ENCODE peak calls at places on chromosomes 7 and 10, in nine cellular contexts. L is psoas muscle, N is right lobe of liver, P is Panc1, V is mammary epithelial cell, M is fibroblast of lung, H is SK-N-SH, I is fibroblast of pulmonary artery, Q is A549. E is an unnamed sample.

GRCh38 chr7:15839415-15840100 is 153.1 kb upstream of the MEOX2 start:
- DNase-seq in H (peak), V (no peak), L (peak), I (peak), M (peak), P (no peak), Q (no peak), N (peak), E (no peak)

GRCh38 chr10:132715791-132716680 is 69.9 kb downstream of the NKX6-2 start:
- DNase-seq in M (no peak), L (peak), V (no peak), H (no peak), I (no peak), Q (no peak), P (no peak), N (peak), E (no peak)

GRCh38 chr7:3493499-3493898 is 192.4 kb downstream of the SDK1 start:
- DNase-seq in P (peak), V (peak), N (no peak), M (peak), I (peak), L (no peak), H (no peak), Q (no peak), E (peak)

GRCh38 chr7:87146740-87147386 is 5.4 kb upstream of the DMTF1 start:
- DNase-seq in M (no peak), P (no peak), H (peak), V (no peak), L (peak), I (no peak), N (no peak), Q (no peak), E (no peak)

GRCh38 chr10:4481192-4481591 is 344.8 kb upstream of the AKR1E2 start:
- DNase-seq in L (no peak), H (no peak), V (no peak), M (no peak), Q (no peak), P (no peak), I (no peak), N (no peak), E (no peak)

GRCh38 chr10:133318494-133319127 is 9.9 kb downstream of the ZNF511 start:
- DNase-seq in I (peak), Q (peak), V (peak), N (peak), L (peak), P (no peak), M (peak), H (peak), E (no peak)

GRCh38 chr7:103597606-103598005 is 151.6 kb upstream of the SLC26A5 start:
- DNase-seq in Q (no peak), V (no peak), P (no peak), L (no peak), M (no peak), I (no peak), H (no peak), N (no peak), E (peak)

GRCh38 chr10:48306265-48306869 is at the start of gene MAPK8:
- DNase-seq in M (peak), P (peak), L (peak), Q (peak), I (peak), V (peak), N (peak), H (peak), E (peak)

GRCh38 chr7:155618708-155619633 is 25.5 kb upstream of the RBM33 start:
- DNase-seq in Q (peak), P (no peak), V (no peak), I (no peak), H (no peak), L (no peak), M (peak), N (peak), E (peak)

GRCh38 chr10:87670591-87670990 is 10.9 kb downstream of the PAPSS2 start:
- DNase-seq in H (no peak), M (no peak), P (no peak), I (no peak), L (no peak), N (no peak), Q (no peak), V (no peak), E (no peak)

GRCh38 chr10:119305860-119306513 is 98.6 kb downstream of the GRK5 start:
- DNase-seq in L (peak), V (peak), I (peak), H (no peak), Q (peak), N (peak), P (peak), M (peak), E (peak)

GRCh38 chr7:68319061-68319460 is 1279.2 kb upstream of the AUTS2 start:
- DNase-seq in Q (no peak), P (no peak), H (no peak), V (no peak), L (no peak), M (no peak), N (no peak), I (no peak), E (no peak)

GRCh38 chr10:99312501-99312900 is 16.7 kb upstream of the CNNM1 start:
- DNase-seq in P (no peak), M (no peak), N (no peak), Q (no peak), V (no peak), I (no peak), H (no peak), L (no peak), E (no peak)

GRCh38 chr10:114877301-114877644 is 55.7 kb downstream of the FHIP2A start:
- DNase-seq in P (no peak), L (no peak), I (no peak), H (no peak), Q (no peak), M (no peak), V (no peak), N (no peak), E (no peak)

GRCh38 chr10:114876602-114877300 is 55.2 kb downstream of the FHIP2A start:
- DNase-seq in M (peak), V (peak), I (peak), N (peak), Q (peak), L (peak), P (no peak), H (peak), E (no peak)

GRCh38 chr10:114872519-114873087 is 51.0 kb downstream of the FHIP2A start:
- DNase-seq in H (no peak), L (no peak), Q (no peak), M (no peak), I (no peak), V (no peak), N (no peak), P (no peak), E (no peak)

GRCh38 chr10:114876169-114876568 is 54.6 kb downstream of the FHIP2A start:
- DNase-seq in I (no peak), H (no peak), V (no peak), P (no peak), N (no peak), M (no peak), Q (peak), L (no peak), E (no peak)

GRCh38 chr10:114874827-114875541 is 53.4 kb downstream of the FHIP2A start:
- DNase-seq in M (peak), I (peak), P (no peak), Q (no peak), H (peak), L (no peak), N (peak), V (no peak), E (no peak)
- H3K4me3 ChIP-seq in M (no peak), I (no peak), P (no peak), Q (no peak), H (no peak), L (no peak), N (no peak), V (no peak), E (no peak)

GRCh38 chr7:21426958-21427860 is 674 bp upstream of the SP4 start:
- DNase-seq in L (peak), Q (peak), P (peak), M (peak), V (peak), H (peak), I (peak), N (peak), E (peak)
- TF ChIP-seq CTCF in L (peak), Q (no peak), P (no peak), M (no peak), V (no peak), H (peak), I (no peak), N (peak), E (peak)

DNA sequence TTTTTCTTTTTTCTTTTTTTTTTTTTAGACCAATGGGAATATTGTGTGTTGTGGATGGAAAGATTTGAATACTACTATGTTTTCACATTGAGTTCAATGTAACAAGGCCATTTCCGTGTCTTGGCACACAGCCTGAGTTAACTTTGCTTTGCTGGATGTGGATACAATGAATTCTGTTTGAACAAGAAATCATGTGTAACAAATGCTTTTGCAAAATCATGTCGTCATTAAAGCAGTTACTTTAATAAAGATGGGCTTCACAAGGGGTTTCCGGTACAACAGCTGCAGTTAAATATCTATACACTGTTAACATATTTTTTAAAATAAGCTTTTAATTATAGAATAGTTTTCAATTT is 13.5 kb upstream of the ENTPD1 start:
- DNase-seq in H (no peak), P (no peak), V (no peak), L (no peak), N (peak), I (peak), Q (peak), M (peak), E (no peak)
- H3K4me3 ChIP-seq in H (no peak), P (no peak), V (no peak), L (no peak), N (no peak), I (no peak), Q (no peak), M (no peak), E (no peak)

GRCh38 chr7:141328290-141328689 is 222.9 kb upstream of the AGK start:
- DNase-seq in N (no peak), L (no peak), V (no peak), I (no peak), Q (no peak), P (no peak), H (no peak), M (no peak), E (no peak)
- TF ChIP-seq CTCF in N (no peak), L (peak), V (no peak), I (no peak), Q (no peak), P (no peak), H (no peak), M (no peak), E (no peak)

DNA sequence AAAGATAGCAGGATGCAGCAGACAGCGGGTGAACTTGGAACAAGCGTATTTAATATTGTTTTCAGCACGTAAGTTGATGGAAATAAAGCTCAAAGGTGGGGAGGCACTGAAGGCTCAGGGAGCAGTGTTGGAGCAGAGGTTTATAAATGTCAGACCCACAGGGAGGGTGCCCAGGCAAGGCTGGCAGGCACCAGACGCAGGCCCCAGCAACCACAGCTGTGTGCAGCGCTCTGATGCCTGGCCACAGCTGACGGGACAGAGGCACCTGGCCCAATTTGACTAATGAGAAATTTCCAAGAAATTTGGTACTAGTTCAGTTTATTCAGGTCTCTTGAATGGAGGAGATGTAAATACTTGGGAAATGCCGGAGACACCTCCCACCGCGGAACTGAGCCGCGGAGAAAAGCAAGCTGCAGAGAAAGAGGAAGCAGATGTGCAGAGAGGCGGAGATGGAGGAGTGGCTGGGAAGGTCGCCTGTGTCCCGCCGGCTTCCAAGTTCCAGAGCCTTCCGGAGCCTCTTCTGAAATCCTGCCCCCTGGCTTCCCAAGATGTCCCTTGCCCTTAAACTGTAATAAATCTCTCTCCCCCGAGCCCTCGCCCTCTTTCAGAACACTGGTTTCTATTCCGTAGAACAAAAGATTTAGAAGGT is 38.3 kb upstream of the PLXNA4 start:
- DNase-seq in L (peak), H (no peak), N (peak), P (no peak), M (peak), Q (no peak), I (peak), V (no peak), E (no peak)
- H3K4me3 ChIP-seq in L (peak), H (no peak), N (no peak), P (no peak), M (no peak), Q (no peak), I (peak), V (no peak), E (peak)

GRCh38 chr10:20890491-20891337 is 6.4 kb downstream of the NEBL start:
- DNase-seq in V (peak), H (no peak), M (peak), I (peak), L (no peak), N (no peak), P (no peak), Q (no peak), E (peak)

GRCh38 chr10:20887706-20888535 is 9.2 kb downstream of the NEBL start:
- DNase-seq in Q (no peak), I (no peak), L (no peak), H (peak), P (no peak), M (no peak), V (no peak), N (no peak), E (peak)

GRCh38 chr10:20890009-20890408 is 7.1 kb downstream of the NEBL start:
- DNase-seq in I (peak), N (no peak), Q (no peak), L (no peak), V (no peak), M (no peak), P (no peak), H (no peak), E (no peak)

GRCh38 chr10:20891338-20891714 is 5.8 kb downstream of the NEBL start:
- DNase-seq in H (no peak), N (no peak), V (peak), Q (no peak), L (no peak), P (no peak), M (peak), I (peak), E (peak)

DNA sequence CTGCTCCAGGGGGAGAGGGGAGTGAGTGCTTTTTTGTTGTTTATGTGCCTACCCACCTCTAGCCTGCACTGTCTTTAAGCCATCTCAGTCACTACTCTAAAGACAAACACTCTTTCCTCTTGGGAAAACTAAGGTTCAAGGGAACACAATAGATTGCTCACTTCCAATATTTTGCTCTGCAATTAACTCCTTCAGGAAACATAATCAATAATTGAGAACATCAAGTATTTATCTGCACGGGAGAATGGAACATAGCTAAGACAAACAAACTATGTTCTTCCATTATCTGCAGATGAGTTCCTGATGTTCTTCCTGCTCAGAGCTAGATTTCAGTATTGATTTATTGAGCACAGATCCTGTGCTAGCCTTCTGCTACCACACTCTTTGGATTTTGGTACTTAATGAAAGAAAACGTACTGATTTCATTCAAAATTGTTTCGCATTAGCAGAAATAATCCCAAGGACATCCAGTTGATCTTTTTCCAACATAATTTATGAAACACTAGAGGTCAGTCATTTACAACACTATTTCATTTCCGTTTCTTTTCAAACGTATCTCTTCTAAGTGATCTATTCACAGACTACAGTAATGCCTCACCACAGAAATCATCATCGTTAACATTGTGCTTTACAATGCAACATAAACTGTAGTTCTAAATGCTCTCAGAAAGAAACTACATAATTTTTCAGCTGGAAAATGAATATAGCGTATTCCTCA is 8.3 kb downstream of the NEBL start:
- DNase-seq in Q (no peak), M (peak), N (no peak), I (peak), L (no peak), V (no peak), H (peak), P (no peak), E (no peak)
- TF ChIP-seq CTCF in Q (peak), M (no peak), N (peak), I (no peak), L (no peak), V (no peak), H (no peak), P (no peak), E (no peak)

E was measured in retinal pigment epithelial cell.